ENCODE peak calls at places on chromosome 11, in four cellular contexts. One of them, this sample, is unnamed.

GRCh38 chr11:17770917-17771316 is 36.3 kb downstream of the KCNC1 start:
- DNase-seq in dorsolateral prefrontal cortex: no peak
- DNase-seq in activated CD4-positive, alpha-beta T cell treated with anti-CD3 and anti-CD28 coated beads, Interleukin-2, amount 50 U/mL, for 4 hours: no peak
- DNase-seq in mucosa of gallbladder: no peak
- DNase-seq in this sample: no peak

GRCh38 chr11:47998733-47999359 is 18.5 kb downstream of the PTPRJ start:
- DNase-seq in dorsolateral prefrontal cortex: no peak
- DNase-seq in activated CD4-positive, alpha-beta T cell treated with anti-CD3 and anti-CD28 coated beads, Interleukin-2, amount 50 U/mL, for 4 hours: no peak
- DNase-seq in mucosa of gallbladder: peak
- DNase-seq in this sample: no peak

GRCh38 chr11:82680252-82680651 is 53.4 kb downstream of the FAM181B start:
- DNase-seq in dorsolateral prefrontal cortex: no peak
- DNase-seq in activated CD4-positive, alpha-beta T cell treated with anti-CD3 and anti-CD28 coated beads, Interleukin-2, amount 50 U/mL, for 4 hours: no peak
- DNase-seq in mucosa of gallbladder: no peak
- DNase-seq in this sample: no peak

GRCh38 chr11:15800121-15800800 is 556.1 kb downstream of the SOX6 start:
- DNase-seq in dorsolateral prefrontal cortex: peak
- DNase-seq in activated CD4-positive, alpha-beta T cell treated with anti-CD3 and anti-CD28 coated beads, Interleukin-2, amount 50 U/mL, for 4 hours: no peak
- DNase-seq in mucosa of gallbladder: peak
- DNase-seq in this sample: no peak

GRCh38 chr11:102940714-102941588 is 14.6 kb downstream of the MMP13 start:
- DNase-seq in dorsolateral prefrontal cortex: no peak
- DNase-seq in activated CD4-positive, alpha-beta T cell treated with anti-CD3 and anti-CD28 coated beads, Interleukin-2, amount 50 U/mL, for 4 hours: peak
- DNase-seq in mucosa of gallbladder: peak
- DNase-seq in this sample: no peak

GRCh38 chr11:37718431-37718999 is 1120.5 kb upstream of the RAG2 start:
- DNase-seq in dorsolateral prefrontal cortex: no peak
- DNase-seq in activated CD4-positive, alpha-beta T cell treated with anti-CD3 and anti-CD28 coated beads, Interleukin-2, amount 50 U/mL, for 4 hours: no peak
- DNase-seq in mucosa of gallbladder: no peak
- DNase-seq in this sample: no peak

GRCh38 chr11:120807414-120808150 is 216.3 kb upstream of the TBCEL start:
- DNase-seq in dorsolateral prefrontal cortex: no peak
- DNase-seq in activated CD4-positive, alpha-beta T cell treated with anti-CD3 and anti-CD28 coated beads, Interleukin-2, amount 50 U/mL, for 4 hours: no peak
- DNase-seq in mucosa of gallbladder: no peak
- DNase-seq in this sample: no peak

GRCh38 chr11:46367916-46368267 is 13.6 kb upstream of the MDK start:
- DNase-seq in dorsolateral prefrontal cortex: no peak
- DNase-seq in activated CD4-positive, alpha-beta T cell treated with anti-CD3 and anti-CD28 coated beads, Interleukin-2, amount 50 U/mL, for 4 hours: no peak
- DNase-seq in mucosa of gallbladder: no peak
- DNase-seq in this sample: no peak

GRCh38 chr11:71165771-71166170 is 86.6 kb downstream of the SHANK2 start:
- DNase-seq in dorsolateral prefrontal cortex: no peak
- DNase-seq in activated CD4-positive, alpha-beta T cell treated with anti-CD3 and anti-CD28 coated beads, Interleukin-2, amount 50 U/mL, for 4 hours: no peak
- DNase-seq in mucosa of gallbladder: no peak
- DNase-seq in this sample: no peak

GRCh38 chr11:10622957-10623787 is 54.7 kb upstream of the LYVE1 start:
- DNase-seq in dorsolateral prefrontal cortex: no peak
- DNase-seq in activated CD4-positive, alpha-beta T cell treated with anti-CD3 and anti-CD28 coated beads, Interleukin-2, amount 50 U/mL, for 4 hours: no peak
- DNase-seq in mucosa of gallbladder: no peak
- DNase-seq in this sample: no peak

GRCh38 chr11:73866586-73866996 is 10.1 kb downstream of the COA4 start:
- DNase-seq in dorsolateral prefrontal cortex: no peak
- DNase-seq in activated CD4-positive, alpha-beta T cell treated with anti-CD3 and anti-CD28 coated beads, Interleukin-2, amount 50 U/mL, for 4 hours: no peak
- DNase-seq in mucosa of gallbladder: no peak
- DNase-seq in this sample: no peak

GRCh38 chr11:83079820-83080219 is 8.1 kb upstream of the RAB30 start:
- DNase-seq in dorsolateral prefrontal cortex: no peak
- DNase-seq in activated CD4-positive, alpha-beta T cell treated with anti-CD3 and anti-CD28 coated beads, Interleukin-2, amount 50 U/mL, for 4 hours: no peak
- DNase-seq in mucosa of gallbladder: no peak
- DNase-seq in this sample: no peak

GRCh38 chr11:70532066-70532440 is 133.7 kb downstream of the CTTN start:
- DNase-seq in dorsolateral prefrontal cortex: no peak
- DNase-seq in activated CD4-positive, alpha-beta T cell treated with anti-CD3 and anti-CD28 coated beads, Interleukin-2, amount 50 U/mL, for 4 hours: no peak
- DNase-seq in mucosa of gallbladder: no peak
- DNase-seq in this sample: no peak

GRCh38 chr11:70608568-70609314 is 210.4 kb downstream of the CTTN start:
- DNase-seq in dorsolateral prefrontal cortex: no peak
- DNase-seq in activated CD4-positive, alpha-beta T cell treated with anti-CD3 and anti-CD28 coated beads, Interleukin-2, amount 50 U/mL, for 4 hours: no peak
- DNase-seq in mucosa of gallbladder: no peak
- DNase-seq in this sample: no peak

GRCh38 chr11:114082415-114082748 is 22.9 kb downstream of the ZBTB16 start:
- DNase-seq in dorsolateral prefrontal cortex: no peak
- DNase-seq in activated CD4-positive, alpha-beta T cell treated with anti-CD3 and anti-CD28 coated beads, Interleukin-2, amount 50 U/mL, for 4 hours: no peak
- DNase-seq in mucosa of gallbladder: no peak
- DNase-seq in this sample: no peak

GRCh38 chr11:130947481-130947880 is 31.2 kb upstream of the SNX19 start:
- DNase-seq in dorsolateral prefrontal cortex: no peak
- DNase-seq in activated CD4-positive, alpha-beta T cell treated with anti-CD3 and anti-CD28 coated beads, Interleukin-2, amount 50 U/mL, for 4 hours: no peak
- DNase-seq in mucosa of gallbladder: no peak
- DNase-seq in this sample: no peak

GRCh38 chr11:35274909-35275807 is 136.2 kb downstream of the CD44 start:
- DNase-seq in dorsolateral prefrontal cortex: peak
- DNase-seq in activated CD4-positive, alpha-beta T cell treated with anti-CD3 and anti-CD28 coated beads, Interleukin-2, amount 50 U/mL, for 4 hours: no peak
- DNase-seq in mucosa of gallbladder: peak
- DNase-seq in this sample: no peak

GRCh38 chr11:57345555-57346151 is 7.5 kb downstream of the P2RX3 start:
- DNase-seq in dorsolateral prefrontal cortex: peak
- DNase-seq in activated CD4-positive, alpha-beta T cell treated with anti-CD3 and anti-CD28 coated beads, Interleukin-2, amount 50 U/mL, for 4 hours: peak
- DNase-seq in mucosa of gallbladder: peak
- DNase-seq in this sample: peak

GRCh38 chr11:64477675-64478074 is 113.3 kb upstream of the SLC22A12 start:
- DNase-seq in dorsolateral prefrontal cortex: no peak
- DNase-seq in activated CD4-positive, alpha-beta T cell treated with anti-CD3 and anti-CD28 coated beads, Interleukin-2, amount 50 U/mL, for 4 hours: no peak
- DNase-seq in mucosa of gallbladder: no peak
- DNase-seq in this sample: no peak

GRCh38 chr11:114044042-114044871 is 15.3 kb upstream of the ZBTB16 start:
- DNase-seq in dorsolateral prefrontal cortex: no peak
- DNase-seq in activated CD4-positive, alpha-beta T cell treated with anti-CD3 and anti-CD28 coated beads, Interleukin-2, amount 50 U/mL, for 4 hours: no peak
- DNase-seq in mucosa of gallbladder: no peak
- DNase-seq in this sample: no peak

GRCh38 chr11:33272338-33273107 is 15.3 kb downstream of the HIPK3 start:
- DNase-seq in dorsolateral prefrontal cortex: no peak
- DNase-seq in activated CD4-positive, alpha-beta T cell treated with anti-CD3 and anti-CD28 coated beads, Interleukin-2, amount 50 U/mL, for 4 hours: no peak
- DNase-seq in mucosa of gallbladder: no peak
- DNase-seq in this sample: no peak

GRCh38 chr11:106473089-106473722 is 395.7 kb downstream of the AASDHPPT start:
- DNase-seq in dorsolateral prefrontal cortex: no peak
- DNase-seq in activated CD4-positive, alpha-beta T cell treated with anti-CD3 and anti-CD28 coated beads, Interleukin-2, amount 50 U/mL, for 4 hours: no peak
- DNase-seq in mucosa of gallbladder: no peak
- DNase-seq in this sample: no peak

GRCh38 chr11:97754976-97755375 is 1265.8 kb upstream of the CNTN5 start:
- DNase-seq in dorsolateral prefrontal cortex: no peak
- DNase-seq in activated CD4-positive, alpha-beta T cell treated with anti-CD3 and anti-CD28 coated beads, Interleukin-2, amount 50 U/mL, for 4 hours: no peak
- DNase-seq in mucosa of gallbladder: no peak
- DNase-seq in this sample: no peak

GRCh38 chr11:62245271-62245753 is 3.3 kb downstream of the SCGB1D2 start:
- DNase-seq in dorsolateral prefrontal cortex: no peak
- DNase-seq in activated CD4-positive, alpha-beta T cell treated with anti-CD3 and anti-CD28 coated beads, Interleukin-2, amount 50 U/mL, for 4 hours: no peak
- DNase-seq in mucosa of gallbladder: peak
- DNase-seq in this sample: no peak

GRCh38 chr11:74069146-74070046 is 60.5 kb upstream of the UCP3 start:
- DNase-seq in dorsolateral prefrontal cortex: no peak
- DNase-seq in activated CD4-positive, alpha-beta T cell treated with anti-CD3 and anti-CD28 coated beads, Interleukin-2, amount 50 U/mL, for 4 hours: no peak
- DNase-seq in mucosa of gallbladder: peak
- DNase-seq in this sample: no peak

GRCh38 chr11:10087186-10087585 is 206.8 kb downstream of the SBF2 start:
- DNase-seq in dorsolateral prefrontal cortex: no peak
- DNase-seq in activated CD4-positive, alpha-beta T cell treated with anti-CD3 and anti-CD28 coated beads, Interleukin-2, amount 50 U/mL, for 4 hours: no peak
- DNase-seq in mucosa of gallbladder: no peak
- DNase-seq in this sample: no peak